ENCODE peak calls at places on chromosomes 11 and 22, in nine cellular contexts. K is cardiac fibroblast, W is fibroblast of lung, I is uterus, V is SK-N-SH, U is GM20000, Q is GM10248, J is choroid plexus epithelial cell, N is body of pancreas. M is an unnamed sample.

GRCh38 chr22:30778261-30778660 is 83.6 kb downstream of the OSBP2 start:
- DNase-seq in V (no peak), U (no peak), K (no peak), N (no peak), W (no peak), Q (no peak), J (no peak), I (no peak), M (no peak)

GRCh38 chr22:38755155-38755910 is 465 bp downstream of the SUN2 start:
- DNase-seq in Q (peak; percentile 76), V (peak; percentile 80), N (peak; percentile 97), W (peak; percentile 84), U (peak; percentile 88), J (peak; percentile 59), I (peak; percentile 90), K (peak; percentile 81), M (peak; percentile 68)

GRCh38 chr11:96154802-96155520 is 188.0 kb downstream of the MAML2 start:
- DNase-seq in I (no peak), Q (no peak), N (no peak), J (peak; percentile 70), W (peak; percentile 56), U (no peak), K (peak; percentile 85), V (no peak), M (peak; percentile 83)

GRCh38 chr11:17596310-17596669 is 49.2 kb downstream of the OTOG start:
- DNase-seq in U (no peak), K (no peak), V (no peak), W (no peak), N (peak; percentile 0), I (no peak), J (no peak), Q (no peak), M (no peak)

GRCh38 chr11:73359930-73360742 is 16.1 kb upstream of the RELT start:
- DNase-seq in I (no peak), U (no peak), W (peak; percentile 48), N (no peak), Q (no peak), V (peak; percentile 78), K (peak; percentile 47), J (peak; percentile 71), M (peak; percentile 55)

GRCh38 chr11:44221486-44221885 is 88.5 kb downstream of the ALX4 start:
- DNase-seq in N (no peak), K (no peak), J (no peak), U (no peak), V (no peak), Q (no peak), W (no peak), I (no peak), M (peak; percentile 40)

GRCh38 chr11:114088216-114088615 is 28.7 kb downstream of the ZBTB16 start:
- DNase-seq in N (no peak), Q (no peak), I (no peak), K (no peak), U (no peak), W (no peak), J (no peak), V (no peak), M (no peak)

GRCh38 chr22:31509041-31509440 is 12.7 kb downstream of the SFI1 start:
- DNase-seq in K (no peak), I (no peak), W (no peak), V (no peak), J (no peak), N (no peak), Q (no peak), U (no peak), M (no peak)

GRCh38 chr11:130403301-130403804 is 25.1 kb downstream of the ADAMTS8 start:
- DNase-seq in U (no peak), N (peak; percentile 32), V (no peak), Q (no peak), K (peak; percentile 92), W (peak; percentile 88), I (peak; percentile 69), J (peak; percentile 93), M (peak; percentile 87)

GRCh38 chr22:29635734-29636357 is 32.4 kb downstream of the NF2 start:
- DNase-seq in K (peak; percentile 74), J (peak; percentile 81), V (peak; percentile 60), W (peak; percentile 79), U (peak; percentile 47), I (no peak), Q (peak; percentile 39), N (no peak), M (peak; percentile 78)

GRCh38 chr11:101346591-101346990 is 217.0 kb upstream of the PGR start:
- DNase-seq in Q (no peak), I (no peak), K (peak; percentile 1), J (no peak), V (no peak), W (peak; percentile 47), U (no peak), N (no peak), M (no peak)

GRCh38 chr22:44091751-44092150 is 67.6 kb downstream of the PARVB start:
- DNase-seq in J (no peak), W (no peak), V (no peak), U (no peak), Q (no peak), I (no peak), N (no peak), K (no peak), M (no peak)
- TF ChIP-seq CTCF in J (no peak), W (no peak), V (no peak), U (no peak), Q (no peak), I (no peak), N (no peak), K (no peak), M (no peak)

GRCh38 chr22:22013559-22014284 is 31.1 kb upstream of the TOP3B start:
- DNase-seq in K (no peak), Q (no peak), I (no peak), V (no peak), N (no peak), U (no peak), J (no peak), W (no peak), M (no peak)
- TF ChIP-seq CTCF in K (no peak), Q (no peak), I (no peak), V (no peak), N (no peak), U (no peak), J (no peak), W (no peak), M (no peak)

GRCh38 chr11:7573558-7574296 is 59.9 kb downstream of the PPFIBP2 start:
- DNase-seq in Q (no peak), J (peak; percentile 46), W (no peak), V (no peak), I (no peak), K (no peak), U (no peak), N (no peak), M (no peak)

GRCh38 chr11:7573193-7573557 is 59.4 kb downstream of the PPFIBP2 start:
- DNase-seq in I (no peak), W (no peak), K (peak; percentile 31), J (peak; percentile 58), Q (no peak), V (no peak), U (no peak), N (no peak), M (peak; percentile 49)

GRCh38 chr11:7570938-7571337 is 57.1 kb downstream of the PPFIBP2 start:
- DNase-seq in I (no peak), V (no peak), Q (no peak), J (no peak), U (no peak), K (no peak), N (no peak), W (no peak), M (no peak)

GRCh38 chr11:7571640-7572000 is 57.8 kb downstream of the PPFIBP2 start:
- DNase-seq in W (peak; percentile 75), Q (peak; percentile 42), K (peak; percentile 75), N (peak; percentile 81), V (peak; percentile 70), U (peak; percentile 32), I (peak; percentile 77), J (peak; percentile 79), M (peak; percentile 82)

DNA sequence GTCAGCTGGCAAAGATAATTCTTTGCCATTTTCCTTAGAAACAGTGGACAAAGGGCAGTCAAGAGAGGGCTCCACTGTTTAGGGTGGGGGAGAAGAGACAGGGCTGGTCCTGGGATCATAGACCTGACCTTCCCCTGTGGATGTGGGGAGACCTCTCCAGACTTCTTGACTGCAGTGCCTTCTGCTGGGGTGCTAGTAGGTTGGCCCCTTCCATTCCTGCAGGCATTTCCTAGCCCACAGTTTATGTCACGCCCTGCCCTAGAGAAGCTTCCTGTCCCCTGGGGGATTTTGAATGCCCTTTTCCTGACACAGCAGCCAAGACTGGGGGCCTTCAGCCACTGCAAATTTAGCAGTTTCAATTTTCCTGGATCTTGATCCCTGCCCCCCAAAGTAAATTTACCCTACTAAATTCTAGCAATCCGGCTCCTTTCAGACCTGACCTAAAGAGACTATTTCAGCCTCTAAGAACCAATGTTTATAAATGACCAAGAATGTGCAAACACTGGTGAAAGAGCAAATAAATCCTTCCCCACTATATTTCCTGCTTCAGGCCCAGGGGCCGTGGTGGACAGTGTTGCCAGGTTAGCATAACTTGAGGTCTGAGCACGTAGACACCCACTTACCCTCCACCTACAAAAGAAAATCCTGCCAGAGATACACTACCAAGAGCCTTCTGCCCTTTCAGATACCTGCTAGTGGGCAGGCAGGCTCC is 58.4 kb downstream of the PPFIBP2 start:
- DNase-seq in J (no peak), V (peak; percentile 42), U (no peak), Q (no peak), I (no peak), K (peak; percentile 27), N (no peak), W (no peak), M (no peak)
- TF ChIP-seq CTCF in J (no peak), V (no peak), U (no peak), Q (no peak), I (no peak), K (no peak), N (no peak), W (no peak), M (no peak)

GRCh38 chr11:120815260-120816100 is 208.4 kb upstream of the TBCEL start:
- DNase-seq in K (no peak), N (no peak), V (no peak), I (no peak), Q (no peak), J (no peak), U (no peak), W (no peak), M (no peak)
- TF ChIP-seq CTCF in K (no peak), N (no peak), V (no peak), I (no peak), Q (no peak), J (peak; percentile 2), U (no peak), W (no peak), M (no peak)

GRCh38 chr22:36950797-36951590 is 37.6 kb downstream of the CSF2RB start:
- DNase-seq in I (no peak), U (no peak), V (no peak), Q (no peak), K (no peak), J (no peak), N (no peak), W (no peak), M (no peak)

GRCh38 chr22:36951746-36952145 is 38.3 kb downstream of the CSF2RB start:
- DNase-seq in I (no peak), U (no peak), W (no peak), J (no peak), Q (no peak), N (no peak), K (no peak), V (no peak), M (no peak)

GRCh38 chr22:36948273-36949055 is 35.0 kb downstream of the CSF2RB start:
- DNase-seq in J (no peak), W (no peak), Q (no peak), N (no peak), V (no peak), U (no peak), K (peak; percentile 16), I (no peak), M (peak; percentile 39)

GRCh38 chr22:36942561-36942960 is 29.1 kb downstream of the CSF2RB start:
- DNase-seq in U (no peak), N (no peak), V (no peak), Q (peak; percentile 8), K (no peak), I (no peak), W (no peak), J (no peak), M (no peak)

GRCh38 chr22:36946436-36947158 is 33.2 kb downstream of the CSF2RB start:
- DNase-seq in V (no peak), U (peak; percentile 41), Q (peak; percentile 36), I (no peak), K (peak; percentile 8), N (no peak), W (no peak), J (peak; percentile 28), M (peak; percentile 75)
- TF ChIP-seq CTCF in V (no peak), U (peak; percentile 12), Q (peak; percentile 17), I (peak; percentile 27), K (peak; percentile 16), N (no peak), W (no peak), J (peak; percentile 39), M (no peak)